ENCODE peak calls at places on chromosome 17, in eight cellular contexts. P is kidney glomerular epithelial cell; T is neural crest cell; W is CD4-positive, alpha-beta T cell; S is T-helper 17 cell; C is MV-4-11; E is activated T-cell treated with anti-CD3 and anti-CD28 coated beads, Interleukin-2, amount 50 U/mL, for 1 hour; J is amygdala. M is an unnamed sample.

GRCh38 chr17:28506763-28507487 is 777 bp downstream of the FOXN1 start:
- DNase-seq in T (no peak), P (no peak), C (no peak), J (no peak), E (no peak), W (no peak), S (no peak), M (no peak)

GRCh38 chr17:76901542-76902197 is 33.5 kb downstream of the MGAT5B start:
- DNase-seq in J (no peak), W (no peak), C (no peak), S (no peak), T (no peak), E (no peak), P (no peak), M (no peak)

GRCh38 chr17:82892869-82893565 is 53.2 kb upstream of the ZNF750 start:
- DNase-seq in J (no peak), W (peak), S (peak), P (no peak), E (peak), C (peak), T (no peak), M (no peak)

GRCh38 chr17:15981208-15981607 is 18.3 kb downstream of the ZSWIM7 start:
- DNase-seq in E (no peak), C (peak), P (no peak), J (no peak), W (no peak), T (no peak), S (no peak), M (no peak)

GRCh38 chr17:48024149-48025039 is 13.2 kb downstream of the COPZ2 start:
- DNase-seq in E (peak), J (no peak), T (peak), S (no peak), P (no peak), W (no peak), C (peak), M (no peak)

GRCh38 chr17:66313325-66313724 is 10.9 kb downstream of the PRKCA start:
- DNase-seq in T (no peak), S (no peak), C (no peak), E (no peak), J (no peak), W (no peak), P (no peak), M (no peak)

GRCh38 chr17:1871743-1872142 is 41.9 kb downstream of the RPA1 start:
- DNase-seq in S (peak), T (no peak), J (no peak), W (no peak), P (no peak), C (no peak), E (peak), M (no peak)

GRCh38 chr17:1368588-1368987 is 31.4 kb downstream of the YWHAE start:
- DNase-seq in P (no peak), J (no peak), S (no peak), W (no peak), E (no peak), T (no peak), C (no peak), M (no peak)

GRCh38 chr17:29342148-29342765 is 47.9 kb upstream of the TAOK1 start:
- DNase-seq in C (peak), E (no peak), P (no peak), S (no peak), T (no peak), J (no peak), W (no peak), M (no peak)

GRCh38 chr17:29977836-29978235 is 36.4 kb downstream of the EFCAB5 start:
- DNase-seq in E (no peak), P (no peak), C (no peak), S (no peak), J (no peak), T (no peak), W (no peak), M (no peak)

GRCh38 chr17:79001190-79002020 is 8.2 kb downstream of the CANT1 start:
- DNase-seq in W (no peak), P (no peak), T (no peak), C (no peak), J (no peak), S (no peak), E (peak), M (no peak)

GRCh38 chr17:79400989-79401703 is 209.7 kb downstream of the RBFOX3 start:
- DNase-seq in E (peak), C (peak), J (peak), T (peak), S (peak), W (peak), P (peak), M (peak)

GRCh38 chr17:58344047-58344790 is 7.8 kb downstream of the SUPT4H1 start:
- DNase-seq in T (no peak), J (no peak), W (peak), P (no peak), C (peak), S (peak), E (peak), M (peak)

GRCh38 chr17:21512307-21513011 is 136.3 kb downstream of the KCNJ12 start:
- DNase-seq in P (no peak), E (no peak), T (no peak), J (no peak), C (no peak), S (no peak), W (no peak), M (no peak)

GRCh38 chr17:65595071-65595655 is 33.7 kb upstream of the AXIN2 start:
- DNase-seq in W (no peak), T (no peak), J (no peak), S (no peak), C (no peak), E (no peak), P (no peak), M (no peak)

GRCh38 chr17:74715144-74715543 is 2.4 kb upstream of the CD300LF start:
- DNase-seq in J (no peak), S (no peak), P (no peak), T (no peak), W (no peak), E (no peak), C (no peak), M (no peak)

GRCh38 chr17:49224198-49224996 is 6.2 kb downstream of the PHOSPHO1 start:
- DNase-seq in J (no peak), E (peak), C (no peak), S (no peak), T (no peak), P (no peak), W (no peak), M (no peak)

GRCh38 chr17:30234954-30235353 is 543 bp downstream of the SLC6A4 start:
- DNase-seq in J (no peak), S (no peak), C (no peak), W (no peak), P (no peak), T (no peak), E (no peak), M (no peak)

GRCh38 chr17:11880714-11881113 is 116.6 kb downstream of the ZNF18 start:
- DNase-seq in J (no peak), P (peak), E (no peak), C (no peak), S (no peak), T (no peak), W (no peak), M (no peak)

GRCh38 chr17:58991718-58992331 is 114.9 kb downstream of the TRIM37 start:
- DNase-seq in P (peak), S (no peak), C (no peak), E (no peak), W (no peak), J (no peak), T (no peak), M (no peak)

GRCh38 chr17:34235389-34236028 is 19.6 kb upstream of the CCL2 start:
- DNase-seq in W (no peak), S (no peak), C (peak), J (no peak), P (peak), E (no peak), T (no peak), M (no peak)

GRCh38 chr17:17403899-17404576 is 72.8 kb upstream of the MED9 start:
- DNase-seq in S (peak), J (no peak), W (peak), E (peak), C (peak), P (no peak), T (no peak), M (peak)

GRCh38 chr17:81106716-81107115 is 58.6 kb upstream of the PVALEF start:
- DNase-seq in T (no peak), E (no peak), C (no peak), J (no peak), W (no peak), S (no peak), P (no peak), M (no peak)

GRCh38 chr17:74212262-74212912 is 984 bp upstream of the TTYH2 start:
- DNase-seq in C (no peak), S (no peak), W (no peak), T (no peak), E (peak), J (no peak), P (no peak), M (no peak)

M was measured in KG1.